ENCODE peak calls at places on chromosomes 5 and 9, in five cellular contexts. E, T, G, K and M are unnamed samples.

GRCh38 chr9:136648746-136649145 is 14.0 kb upstream of the EGFL7 start:
- DNase-seq in T (no peak), K (no peak), G (no peak), E (no peak), M (no peak)

GRCh38 chr9:37520641-37521040 is 34.9 kb downstream of the POLR1E start:
- DNase-seq in T (no peak), K (no peak), G (no peak), E (no peak), M (no peak)

GRCh38 chr9:89919171-89919681 is 314.4 kb downstream of the GADD45G start:
- DNase-seq in E (peak), T (peak), G (peak), K (no peak), M (no peak)

GRCh38 chr5:150300496-150301169 is 2.1 kb downstream of the ARSI start:
- DNase-seq in E (no peak), G (no peak), K (no peak), T (peak), M (no peak)

GRCh38 chr9:14910178-14910805 is at the start of gene FREM1:
- DNase-seq in K (peak), G (no peak), E (peak), T (peak), M (no peak)

GRCh38 chr9:503331-503730 is 288.7 kb downstream of the DOCK8 start:
- DNase-seq in K (no peak), E (no peak), T (peak), G (no peak), M (no peak)

GRCh38 chr9:71791875-71792274 is 23.6 kb upstream of the CEMIP2 start:
- DNase-seq in K (no peak), G (no peak), T (no peak), E (peak), M (no peak)

GRCh38 chr9:7509586-7509985 is 290.0 kb downstream of the DMAC1 start:
- DNase-seq in E (no peak), T (no peak), K (no peak), G (no peak), M (no peak)

GRCh38 chr5:14440223-14440597 is 141.4 kb upstream of the OTULINL start:
- DNase-seq in G (no peak), T (no peak), E (no peak), K (no peak), M (no peak)

GRCh38 chr5:1400936-1401335 is 44.3 kb downstream of the SLC6A3 start:
- DNase-seq in K (no peak), E (no peak), T (no peak), G (no peak), M (no peak)

GRCh38 chr9:86035827-86036440 is 63.4 kb downstream of the GOLM1 start:
- DNase-seq in K (no peak), T (no peak), E (no peak), G (no peak), M (no peak)

GRCh38 chr9:78314953-78315870 is 18.3 kb downstream of the PSAT1 start:
- DNase-seq in T (no peak), G (no peak), K (no peak), E (no peak), M (no peak)

GRCh38 chr5:160370713-160371034 is 248 bp upstream of the C1QTNF2 start:
- DNase-seq in K (no peak), T (no peak), E (no peak), G (no peak), M (no peak)
- TF ChIP-seq EZH2 in K (peak), T (no peak), E (no peak), G (no peak), M (no peak)

GRCh38 chr5:86971034-86971511 is 296.6 kb upstream of the RASA1 start:
- DNase-seq in E (no peak), G (no peak), T (peak), K (no peak), M (no peak)

GRCh38 chr5:86964889-86965288 is 302.8 kb upstream of the RASA1 start:
- DNase-seq in G (no peak), E (no peak), K (no peak), T (no peak), M (no peak)

GRCh38 chr5:86968311-86968753 is 299.4 kb upstream of the RASA1 start:
- DNase-seq in K (no peak), E (peak), T (peak), G (no peak), M (no peak)
- TF ChIP-seq CTCF in K (peak), E (peak), T (peak), G (no peak), M (no peak)

GRCh38 chr5:42992035-42992570 is 48.0 kb downstream of the ANXA2R start:
- DNase-seq in T (peak), E (peak), G (no peak), K (peak), M (no peak)
- TF ChIP-seq EZH2 in T (peak), E (peak), G (no peak), K (no peak), M (no peak)

DNA sequence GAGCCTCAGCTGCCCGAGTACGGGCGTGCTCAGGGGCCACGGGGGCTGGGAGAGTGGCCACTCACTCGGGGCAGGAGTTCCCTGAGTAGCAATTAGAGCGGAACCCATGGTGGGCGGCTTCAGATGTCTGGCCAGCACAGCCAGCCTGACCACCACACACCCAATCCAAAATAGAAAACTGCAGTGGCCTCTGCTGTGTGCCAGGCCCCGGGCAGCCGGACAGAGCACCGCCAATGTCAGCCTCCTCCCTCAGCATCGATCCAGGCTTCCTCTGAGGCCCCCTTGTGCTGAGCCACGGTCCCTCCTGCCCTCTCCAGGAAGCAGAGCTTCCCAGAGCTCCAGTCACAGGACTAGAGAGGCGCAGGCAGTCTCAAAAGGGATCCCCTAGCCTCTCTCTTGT is 2.7 kb downstream of the ADAMTS2 start:
- DNase-seq in T (peak), K (no peak), G (no peak), E (no peak), M (no peak)
- TF ChIP-seq CTCF in T (peak), K (no peak), G (no peak), E (peak), M (no peak)

GRCh38 chr9:77021928-77022782 is 2.7 kb downstream of the FOXB2 start:
- DNase-seq in G (no peak), T (peak), K (no peak), E (no peak), M (no peak)

GRCh38 chr9:77022783-77023440 is 3.5 kb downstream of the FOXB2 start:
- DNase-seq in T (peak), G (no peak), K (no peak), E (no peak), M (no peak)

GRCh38 chr9:77019810-77020437 is 469 bp downstream of the FOXB2 start:
- DNase-seq in E (no peak), K (no peak), G (no peak), T (no peak), M (no peak)

GRCh38 chr9:77020438-77021264 is 1.2 kb downstream of the FOXB2 start:
- DNase-seq in T (peak), E (no peak), K (no peak), G (no peak), M (no peak)

GRCh38 chr9:77021289-77021927 is 2.0 kb downstream of the FOXB2 start:
- DNase-seq in T (no peak), K (no peak), G (no peak), E (no peak), M (no peak)
- TF ChIP-seq EZH2 in T (peak), K (no peak), G (no peak), E (no peak), M (no peak)

GRCh38 chr5:37834542-37835399 is 5.1 kb downstream of the GDNF start:
- DNase-seq in K (no peak), T (peak), E (peak), G (no peak), M (no peak)

GRCh38 chr5:37838152-37838932 is 1.5 kb downstream of the GDNF start:
- DNase-seq in G (no peak), T (peak), E (peak), K (no peak), M (no peak)

GRCh38 chr5:37837101-37838032 is 2.5 kb downstream of the GDNF start:
- DNase-seq in T (peak), K (peak), E (peak), G (no peak), M (no peak)

GRCh38 chr5:37835400-37835973 is 4.4 kb downstream of the GDNF start:
- DNase-seq in T (no peak), E (no peak), K (no peak), G (no peak), M (no peak)

GRCh38 chr5:37836173-37837100 is 3.4 kb downstream of the GDNF start:
- DNase-seq in G (no peak), T (peak), E (no peak), K (no peak), M (no peak)
- TF ChIP-seq CTCF in G (no peak), T (no peak), E (no peak), K (no peak), M (no peak)

GRCh38 chr5:36613771-36614656 is 7.6 kb downstream of the SLC1A3 start:
- DNase-seq in T (no peak), K (no peak), G (no peak), E (no peak), M (no peak)

GRCh38 chr5:36611520-36612274 is 5.3 kb downstream of the SLC1A3 start:
- DNase-seq in T (no peak), E (no peak), G (no peak), K (no peak), M (no peak)

GRCh38 chr5:36614657-36615308 is 8.4 kb downstream of the SLC1A3 start:
- DNase-seq in E (no peak), G (no peak), K (no peak), T (no peak), M (no peak)

GRCh38 chr5:36610629-36611028 is 4.2 kb downstream of the SLC1A3 start:
- DNase-seq in T (no peak), E (no peak), G (no peak), K (no peak), M (no peak)

GRCh38 chr5:36613241-36613640 is 6.8 kb downstream of the SLC1A3 start:
- DNase-seq in T (no peak), K (no peak), E (no peak), G (no peak), M (no peak)
- TF ChIP-seq EZH2 in T (no peak), K (no peak), E (no peak), G (no peak), M (no peak)

GRCh38 chr5:24539625-24540024 is 105.2 kb downstream of the CDH10 start:
- DNase-seq in K (no peak), E (peak), G (no peak), T (no peak), M (no peak)

GRCh38 chr5:24530907-24531306 is 113.9 kb downstream of the CDH10 start:
- DNase-seq in T (no peak), G (no peak), E (no peak), K (no peak), M (no peak)

GRCh38 chr5:24538345-24538744 is 106.4 kb downstream of the CDH10 start:
- DNase-seq in K (no peak), T (no peak), E (no peak), G (no peak), M (no peak)

DNA sequence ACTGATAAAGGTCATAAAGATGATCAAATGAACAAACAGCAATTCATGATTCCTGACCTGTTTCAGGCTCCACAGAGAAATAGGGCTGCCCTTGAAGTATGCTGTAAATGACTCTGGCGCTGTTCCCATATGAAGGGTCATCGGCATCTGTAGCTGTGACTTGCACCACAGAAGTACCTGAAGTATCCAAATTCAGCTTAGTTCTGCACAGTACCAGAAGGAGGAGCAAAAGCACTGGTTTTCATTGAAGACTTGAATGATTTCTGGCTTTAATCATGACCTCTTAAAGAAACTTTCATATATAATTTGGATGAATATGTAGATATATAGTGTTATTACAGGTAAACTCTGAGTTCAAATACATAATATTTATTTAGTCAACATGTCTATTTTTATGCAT is 109.1 kb downstream of the CDH10 start:
- DNase-seq in K (no peak), T (peak), G (no peak), E (no peak), M (no peak)
- TF ChIP-seq CTCF in K (no peak), T (peak), G (no peak), E (peak), M (no peak)

DNA sequence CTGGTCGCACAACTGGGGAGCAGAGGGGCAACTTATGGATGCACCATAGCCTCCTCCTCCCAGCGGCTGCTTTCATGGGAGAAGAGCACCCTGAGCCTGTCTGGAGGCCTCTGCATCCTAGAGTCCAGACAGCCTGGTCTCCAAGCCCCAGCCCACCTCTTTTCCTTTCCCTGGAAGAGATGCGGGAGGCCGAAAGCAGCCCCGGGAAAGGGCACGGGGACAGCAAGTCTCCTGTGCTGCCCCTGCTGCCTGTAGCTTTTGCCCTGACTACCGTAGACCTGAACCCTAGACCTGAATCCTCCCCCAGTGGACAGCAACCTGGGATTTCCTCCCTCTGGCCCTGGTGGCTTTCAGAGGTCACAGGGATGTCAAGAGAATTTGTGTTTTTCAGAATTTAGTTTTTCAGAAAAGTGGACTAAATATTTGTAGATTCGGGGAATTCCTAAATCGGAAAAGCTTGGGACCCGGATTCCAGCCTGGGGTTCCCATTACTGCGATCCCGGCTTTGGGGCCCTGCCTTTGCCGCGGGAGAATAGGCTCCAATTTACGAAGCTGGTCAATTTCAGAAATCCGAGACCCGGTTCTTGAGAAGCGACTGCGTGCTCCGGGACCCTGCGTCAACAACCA is 4.3 kb upstream of the PITX1 start:
- DNase-seq in G (no peak), E (no peak), T (peak), K (no peak), M (no peak)
- TF ChIP-seq EZH2 in G (no peak), E (no peak), T (peak), K (no peak), M (no peak)

GRCh38 chr9:110832916-110833315 is 164.3 kb downstream of the MUSK start:
- DNase-seq in E (no peak), K (no peak), T (no peak), G (no peak), M (no peak)
- TF ChIP-seq CTCF in E (no peak), K (no peak), T (no peak), G (no peak), M (no peak)